ENCODE peak calls at places on chromosomes 13 and 19, in five cellular contexts. P is activated naive CD8-positive, alpha-beta T cell treated with anti-CD3 and anti-CD28 coated beads for 36 hours; D is Calu3; E is GM23248; A is adrenal gland. S is an unnamed sample.
A peak's percentile ranks its signal among the peaks of the same experiment; 100 is the strongest.

GRCh38 chr19:30543243-30543945 is 171.2 kb downstream of the ZNF536 start:
- DNase-seq in D (no peak), P (no peak), A (no peak), E (no peak), S (no peak)

GRCh38 chr19:38870612-38871011 is 7.5 kb downstream of the RINL start:
- DNase-seq in P (no peak), E (no peak), D (no peak), A (no peak), S (no peak)

GRCh38 chr19:55041627-55042343 is 3.7 kb upstream of the GP6 start:
- DNase-seq in A (no peak), P (peak; percentile 68), E (no peak), D (no peak), S (peak; percentile 92)

GRCh38 chr19:57934820-57935665 is at the start of gene ZNF418:
- DNase-seq in D (no peak), P (peak; percentile 60), A (peak; percentile 59), E (peak; percentile 92), S (peak; percentile 70)

GRCh38 chr19:18014197-18014596 is 6.2 kb downstream of the ARRDC2 start:
- DNase-seq in D (no peak), A (no peak), E (no peak), P (no peak), S (no peak)

GRCh38 chr13:25267715-25268114 is 19.6 kb downstream of the MTMR6 start:
- DNase-seq in D (no peak), A (no peak), P (no peak), E (peak; percentile 45), S (peak; percentile 33)

GRCh38 chr19:14979498-14980255 is at the start of gene SLC1A6:
- DNase-seq in D (no peak), P (no peak), E (peak; percentile 3), A (no peak), S (no peak)

GRCh38 chr19:48443262-48443661 is 2.5 kb upstream of the GRWD1 start:
- DNase-seq in P (no peak), E (peak; percentile 50), D (peak; percentile 43), A (no peak), S (peak; percentile 29)

GRCh38 chr19:38287604-38288003 is 16.4 kb upstream of the C19orf33 start:
- DNase-seq in D (no peak), P (no peak), A (no peak), E (no peak), S (no peak)

GRCh38 chr19:9456018-9456689 is 20.8 kb upstream of the ZNF266 start:
- DNase-seq in E (no peak), A (no peak), D (no peak), P (no peak), S (no peak)

GRCh38 chr13:94247890-94248289 is 231.6 kb downstream of the DCT start:
- DNase-seq in A (no peak), D (no peak), P (no peak), E (no peak), S (no peak)

GRCh38 chr13:98839826-98840769 is 87.6 kb upstream of the SLC15A1 start:
- DNase-seq in D (peak; percentile 36), A (peak; percentile 76), P (peak; percentile 36), E (peak; percentile 81), S (peak; percentile 77)

GRCh38 chr19:18743281-18743825 is 47.8 kb downstream of the COMP start:
- DNase-seq in D (no peak), P (no peak), A (peak; percentile 64), E (no peak), S (no peak)

GRCh38 chr13:94620286-94620896 is 18.7 kb downstream of the GPR180 start:
- DNase-seq in P (peak; percentile 14), E (peak; percentile 53), D (no peak), A (no peak), S (peak; percentile 58)

GRCh38 chr19:35756373-35757230 is at the start of gene HSPB6:
- DNase-seq in E (peak; percentile 80), P (no peak), A (peak; percentile 79), D (no peak), S (peak; percentile 37)

GRCh38 chr19:50378863-50379236 is 2.6 kb downstream of the NR1H2 start:
- DNase-seq in P (no peak), A (no peak), E (no peak), D (no peak), S (no peak)

GRCh38 chr19:18932216-18932841 is 8.7 kb downstream of the HOMER3 start:
- DNase-seq in A (peak; percentile 96), P (peak; percentile 81), E (peak; percentile 89), D (no peak), S (peak; percentile 70)

GRCh38 chr19:39582891-39583625 is 19.3 kb upstream of the LGALS13 start:
- DNase-seq in A (no peak), E (no peak), D (no peak), P (no peak), S (no peak)

GRCh38 chr13:100387416-100387815 is 201.2 kb downstream of the GGACT start:
- DNase-seq in D (no peak), E (no peak), A (no peak), P (no peak), S (no peak)

S was measured in lung microvascular endothelial cell.